ENCODE peak calls at places on chromosomes 5 and 9, in four cellular contexts. B is M059J, Y is WERI-Rb-1, S is A549. V is an unnamed sample.

GRCh38 chr9:136754626-136755284 is 3.3 kb downstream of the LCN8 start:
- DNase-seq in B (no peak), Y (no peak), S (no peak), V (no peak)

GRCh38 chr9:135572233-135572632 is 10.7 kb downstream of the PAEP start:
- DNase-seq in B (no peak), Y (no peak), S (no peak), V (no peak)

GRCh38 chr9:13478637-13479036 is 199.1 kb upstream of the MPDZ start:
- DNase-seq in B (no peak), Y (no peak), S (no peak), V (no peak)

GRCh38 chr9:127586537-127586936 is 25.5 kb upstream of the STXBP1 start:
- DNase-seq in B (peak), Y (peak), S (peak), V (peak)

GRCh38 chr5:41822036-41822435 is 48.2 kb downstream of the OXCT1 start:
- DNase-seq in B (no peak), Y (no peak), S (no peak), V (no peak)

GRCh38 chr9:132488611-132489010 is 78.6 kb downstream of the CFAP77 start:
- DNase-seq in B (no peak), Y (no peak), S (no peak), V (peak)

GRCh38 chr5:137997726-137998213 is 35.1 kb downstream of the FAM13B start:
- DNase-seq in B (peak), Y (no peak), S (peak), V (no peak)

GRCh38 chr5:37272564-37272963 is 23.4 kb upstream of the CPLANE1 start:
- DNase-seq in B (peak), Y (no peak), S (peak), V (no peak)

GRCh38 chr5:109876030-109876726 is 186.5 kb downstream of the MAN2A1 start:
- DNase-seq in B (no peak), Y (no peak), S (no peak), V (no peak)

GRCh38 chr5:23257656-23258055 is 249.8 kb upstream of the PRDM9 start:
- DNase-seq in B (peak), Y (no peak), S (no peak), V (no peak)

GRCh38 chr9:129582865-129583264 is 38.0 kb downstream of the C9orf50 start:
- DNase-seq in B (no peak), Y (no peak), S (no peak), V (no peak)

GRCh38 chr9:109499061-109499630 is 1.0 kb upstream of the PTPN3 start:
- DNase-seq in B (no peak), Y (no peak), S (no peak), V (peak)

GRCh38 chr5:40221796-40222195 is 457.9 kb upstream of the PTGER4 start:
- DNase-seq in B (peak), Y (no peak), S (no peak), V (no peak)

GRCh38 chr9:127444283-127444920 is 6.8 kb downstream of the RPL12 start:
- DNase-seq in B (no peak), Y (no peak), S (peak), V (peak)

GRCh38 chr5:175795959-175796358 is 75.4 kb upstream of the CPLX2 start:
- DNase-seq in B (no peak), Y (no peak), S (no peak), V (no peak)

GRCh38 chr9:97506787-97507186 is 5.3 kb downstream of the TMOD1 start:
- DNase-seq in B (no peak), Y (no peak), S (no peak), V (no peak)

GRCh38 chr9:30574355-30575151 is 1809.9 kb upstream of the ACO1 start:
- DNase-seq in B (peak), Y (no peak), S (peak), V (no peak)

GRCh38 chr9:32398207-32398606 is 13.8 kb downstream of the ACO1 start:
- DNase-seq in B (no peak), Y (no peak), S (no peak), V (no peak)

GRCh38 chr5:53343187-53343586 is 137.2 kb upstream of the FST start:
- DNase-seq in B (peak), Y (no peak), S (no peak), V (no peak)

GRCh38 chr5:125478599-125478998 is 732.2 kb upstream of the ZNF608 start:
- DNase-seq in B (no peak), Y (no peak), S (no peak), V (no peak)

GRCh38 chr5:14323466-14323865 is 180.3 kb downstream of the TRIO start:
- DNase-seq in B (no peak), Y (no peak), S (no peak), V (no peak)

GRCh38 chr9:129761901-129762359 is 9.1 kb upstream of the PTGES start:
- DNase-seq in B (peak), Y (no peak), S (peak), V (no peak)

GRCh38 chr5:65566505-65566904 is 3.4 kb downstream of the PPWD1 start:
- DNase-seq in B (no peak), Y (no peak), S (no peak), V (no peak)

GRCh38 chr9:1083325-1083913 is 33.3 kb downstream of the DMRT2 start:
- DNase-seq in B (peak), Y (no peak), S (peak), V (peak)

GRCh38 chr9:84438391-84438790 is 97.8 kb upstream of the SLC28A3 start:
- DNase-seq in B (no peak), Y (no peak), S (no peak), V (no peak)

GRCh38 chr5:1006656-1007071 is 1.9 kb upstream of the NKD2 start:
- DNase-seq in B (no peak), Y (peak), S (no peak), V (no peak)

GRCh38 chr5:25009063-25009462 is 364.3 kb upstream of the CDH10 start:
- DNase-seq in B (peak), Y (no peak), S (no peak), V (no peak)

GRCh38 chr9:124280176-124280691 is 22.5 kb downstream of the NEK6 start:
- DNase-seq in B (peak), Y (no peak), S (no peak), V (no peak)

GRCh38 chr5:136642976-136643375 is 277.6 kb upstream of the TRPC7 start:
- DNase-seq in B (no peak), Y (no peak), S (no peak), V (no peak)

GRCh38 chr5:96245401-96246091 is 187.5 kb downstream of the PCSK1 start:
- DNase-seq in B (no peak), Y (no peak), S (peak), V (no peak)

GRCh38 chr5:127813633-127814171 is 110.5 kb downstream of the CCDC192 start:
- DNase-seq in B (peak), Y (peak), S (peak), V (peak)

GRCh38 chr5:93433422-93433821 is 147.6 kb downstream of the NR2F1-AS1 start:
- DNase-seq in B (no peak), Y (no peak), S (peak), V (no peak)

GRCh38 chr5:53350991-53351770 is 129.2 kb upstream of the FST start:
- DNase-seq in B (no peak), Y (no peak), S (peak), V (no peak)

V was measured in NCI-H82.